ENCODE peak calls at places on chromosome 11, in five cellular contexts. One of them, this sample, is unnamed.

GRCh38 chr11:75147191-75147874 is 3.6 kb upstream of the SLCO2B1 start:
- DNase-seq in bronchial epithelial cell: no peak
- DNase-seq in AG10803: no peak
- DNase-seq in fibroblast of the aortic adventitia: no peak
- DNase-seq in HCT116: no peak
- DNase-seq in this sample: no peak

GRCh38 chr11:75867778-75868374 is 52.9 kb downstream of the UVRAG start:
- DNase-seq in AG10803: peak
- DNase-seq in bronchial epithelial cell: peak
- DNase-seq in HCT116: peak
- DNase-seq in fibroblast of the aortic adventitia: peak
- DNase-seq in this sample: no peak

GRCh38 chr11:75523189-75523588 is 2.6 kb downstream of the GDPD5 start:
- DNase-seq in fibroblast of the aortic adventitia: no peak
- DNase-seq in HCT116: no peak
- DNase-seq in AG10803: no peak
- DNase-seq in bronchial epithelial cell: no peak
- DNase-seq in this sample: no peak

GRCh38 chr11:78350646-78351165 is 66.9 kb downstream of the GAB2 start:
- DNase-seq in fibroblast of the aortic adventitia: peak
- DNase-seq in HCT116: no peak
- DNase-seq in bronchial epithelial cell: no peak
- DNase-seq in AG10803: peak
- DNase-seq in this sample: no peak

GRCh38 chr11:63616953-63617352 is 2.7 kb upstream of the PLAAT3 start:
- DNase-seq in fibroblast of the aortic adventitia: no peak
- DNase-seq in HCT116: no peak
- DNase-seq in AG10803: no peak
- DNase-seq in bronchial epithelial cell: no peak
- DNase-seq in this sample: no peak

GRCh38 chr11:128498846-128499245 is 88.5 kb downstream of the ETS1 start:
- DNase-seq in AG10803: peak
- DNase-seq in fibroblast of the aortic adventitia: no peak
- DNase-seq in bronchial epithelial cell: no peak
- DNase-seq in HCT116: no peak
- DNase-seq in this sample: no peak

GRCh38 chr11:71279916-71280645 is 27.7 kb upstream of the SHANK2 start:
- DNase-seq in fibroblast of the aortic adventitia: no peak
- DNase-seq in HCT116: no peak
- DNase-seq in AG10803: no peak
- DNase-seq in bronchial epithelial cell: no peak
- DNase-seq in this sample: no peak

GRCh38 chr11:92941676-92942571 is 27.5 kb upstream of the MTNR1B start:
- DNase-seq in HCT116: peak
- DNase-seq in fibroblast of the aortic adventitia: peak
- DNase-seq in bronchial epithelial cell: peak
- DNase-seq in AG10803: peak
- DNase-seq in this sample: no peak

GRCh38 chr11:118927554-118928107 is 1.9 kb upstream of the BCL9L start:
- DNase-seq in AG10803: no peak
- DNase-seq in HCT116: no peak
- DNase-seq in fibroblast of the aortic adventitia: no peak
- DNase-seq in bronchial epithelial cell: no peak
- DNase-seq in this sample: no peak

GRCh38 chr11:122189259-122189658 is 73.2 kb upstream of the BLID start:
- DNase-seq in fibroblast of the aortic adventitia: peak
- DNase-seq in HCT116: peak
- DNase-seq in bronchial epithelial cell: peak
- DNase-seq in AG10803: peak
- DNase-seq in this sample: no peak

GRCh38 chr11:62217191-62217748 is 8.8 kb downstream of the SCGB2A1 start:
- DNase-seq in fibroblast of the aortic adventitia: peak
- DNase-seq in bronchial epithelial cell: no peak
- DNase-seq in HCT116: no peak
- DNase-seq in AG10803: no peak
- DNase-seq in this sample: no peak

GRCh38 chr11:29022676-29023075 is 914.5 kb downstream of the METTL15 start:
- DNase-seq in AG10803: peak
- DNase-seq in fibroblast of the aortic adventitia: peak
- DNase-seq in HCT116: no peak
- DNase-seq in bronchial epithelial cell: peak
- DNase-seq in this sample: no peak

GRCh38 chr11:134762248-134763029 is 350.4 kb upstream of the B3GAT1 start:
- DNase-seq in fibroblast of the aortic adventitia: no peak
- DNase-seq in AG10803: peak
- DNase-seq in bronchial epithelial cell: no peak
- DNase-seq in HCT116: no peak
- DNase-seq in this sample: no peak

GRCh38 chr11:66333896-66334604 is 2.2 kb downstream of the RIN1 start:
- DNase-seq in fibroblast of the aortic adventitia: no peak
- DNase-seq in HCT116: no peak
- DNase-seq in bronchial epithelial cell: no peak
- DNase-seq in AG10803: no peak
- DNase-seq in this sample: no peak

GRCh38 chr11:66337103-66337899 is 1.1 kb upstream of the RIN1 start:
- DNase-seq in bronchial epithelial cell: no peak
- DNase-seq in fibroblast of the aortic adventitia: no peak
- DNase-seq in AG10803: no peak
- DNase-seq in HCT116: no peak
- DNase-seq in this sample: no peak

GRCh38 chr11:66336234-66337102 is at the start of gene RIN1:
- DNase-seq in bronchial epithelial cell: peak
- DNase-seq in fibroblast of the aortic adventitia: peak
- DNase-seq in AG10803: peak
- DNase-seq in HCT116: peak
- DNase-seq in this sample: peak

GRCh38 chr11:66334605-66335442 is 1.4 kb downstream of the RIN1 start:
- DNase-seq in HCT116: no peak
- DNase-seq in fibroblast of the aortic adventitia: no peak
- DNase-seq in bronchial epithelial cell: no peak
- DNase-seq in AG10803: no peak
- DNase-seq in this sample: no peak

GRCh38 chr11:66335531-66336233 is 552 bp downstream of the RIN1 start:
- DNase-seq in fibroblast of the aortic adventitia: peak
- DNase-seq in bronchial epithelial cell: peak
- DNase-seq in HCT116: no peak
- DNase-seq in AG10803: peak
- DNase-seq in this sample: no peak
- H3K4me3 ChIP-seq in fibroblast of the aortic adventitia: peak
- H3K4me3 ChIP-seq in bronchial epithelial cell: peak
- H3K4me3 ChIP-seq in HCT116: peak
- H3K4me3 ChIP-seq in AG10803: peak
- H3K4me3 ChIP-seq in this sample: no peak

DNA sequence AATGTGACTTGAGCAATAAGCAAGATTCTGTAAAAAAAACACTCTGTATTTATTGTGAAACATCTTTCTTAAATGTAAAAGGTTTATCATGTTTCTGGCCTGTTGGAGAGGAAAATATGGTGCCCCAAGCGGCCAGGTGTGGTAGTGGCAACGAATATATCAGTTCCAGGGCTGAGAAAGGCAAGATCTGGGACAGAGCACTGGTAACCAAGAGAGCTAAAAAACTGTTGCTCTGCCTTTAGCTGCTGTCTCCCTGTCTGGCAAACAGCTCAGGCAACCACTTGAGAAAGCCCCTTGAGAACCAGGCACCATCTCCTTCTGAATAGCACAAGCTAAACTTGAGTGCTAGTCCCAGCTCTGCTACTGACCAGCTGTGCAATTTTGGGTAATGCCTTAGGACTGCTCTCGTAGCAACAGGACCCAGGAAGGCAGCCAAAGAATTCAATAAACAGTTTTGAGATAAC is 129.9 kb downstream of the KCNC1 start:
- DNase-seq in HCT116: no peak
- DNase-seq in AG10803: no peak
- DNase-seq in bronchial epithelial cell: peak
- DNase-seq in fibroblast of the aortic adventitia: no peak
- DNase-seq in this sample: no peak
- TF ChIP-seq CTCF in HCT116: peak
- TF ChIP-seq CTCF in AG10803: peak
- TF ChIP-seq CTCF in bronchial epithelial cell: peak
- TF ChIP-seq CTCF in fibroblast of the aortic adventitia: peak
- TF ChIP-seq CTCF in this sample: peak

GRCh38 chr11:35617316-35617686 is 959 bp upstream of the FJX1 start:
- DNase-seq in AG10803: no peak
- DNase-seq in fibroblast of the aortic adventitia: no peak
- DNase-seq in HCT116: no peak
- DNase-seq in bronchial epithelial cell: no peak
- DNase-seq in this sample: no peak

GRCh38 chr11:35617687-35618496 is at the start of gene FJX1:
- DNase-seq in bronchial epithelial cell: peak
- DNase-seq in AG10803: peak
- DNase-seq in fibroblast of the aortic adventitia: peak
- DNase-seq in HCT116: no peak
- DNase-seq in this sample: no peak

GRCh38 chr11:35619754-35620640 is 1.7 kb downstream of the FJX1 start:
- DNase-seq in HCT116: no peak
- DNase-seq in bronchial epithelial cell: peak
- DNase-seq in fibroblast of the aortic adventitia: no peak
- DNase-seq in AG10803: no peak
- DNase-seq in this sample: no peak

GRCh38 chr11:35618497-35619029 is 303 bp downstream of the FJX1 start:
- DNase-seq in fibroblast of the aortic adventitia: no peak
- DNase-seq in bronchial epithelial cell: peak
- DNase-seq in AG10803: no peak
- DNase-seq in HCT116: no peak
- DNase-seq in this sample: no peak

DNA sequence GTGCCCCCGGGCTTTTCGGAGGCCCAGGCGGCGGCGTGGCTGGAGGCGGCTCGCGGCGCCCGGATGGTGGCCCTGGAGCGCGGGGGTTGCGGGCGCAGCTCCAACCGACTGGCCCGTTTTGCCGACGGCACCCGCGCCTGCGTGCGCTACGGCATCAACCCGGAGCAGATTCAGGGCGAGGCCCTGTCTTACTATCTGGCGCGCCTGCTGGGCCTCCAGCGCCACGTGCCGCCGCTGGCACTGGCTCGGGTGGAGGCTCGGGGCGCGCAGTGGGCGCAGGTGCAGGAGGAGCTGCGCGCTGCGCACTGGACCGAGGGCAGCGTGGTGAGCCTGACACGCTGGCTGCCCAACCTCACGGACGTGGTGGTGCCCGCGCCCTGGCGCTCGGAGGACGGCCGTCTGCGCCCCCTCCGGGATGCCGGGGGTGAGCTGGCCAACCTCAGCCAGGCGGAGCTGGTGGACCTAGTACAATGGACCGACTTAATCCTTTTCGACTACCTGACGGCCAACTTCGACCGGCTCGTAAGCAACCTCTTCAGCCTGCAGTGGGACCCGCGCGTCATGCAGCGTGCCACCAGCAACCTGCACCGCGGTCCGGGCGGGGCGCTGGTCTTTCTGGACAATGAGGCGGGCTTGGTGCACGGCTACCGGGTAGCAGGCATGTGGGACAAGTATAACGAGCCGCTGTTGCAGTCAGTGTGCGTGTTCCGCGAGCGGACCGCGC is 932 bp downstream of the FJX1 start:
- DNase-seq in AG10803: peak
- DNase-seq in fibroblast of the aortic adventitia: no peak
- DNase-seq in bronchial epithelial cell: peak
- DNase-seq in HCT116: no peak
- DNase-seq in this sample: no peak
- H3K4me3 ChIP-seq in AG10803: peak
- H3K4me3 ChIP-seq in fibroblast of the aortic adventitia: peak
- H3K4me3 ChIP-seq in bronchial epithelial cell: peak
- H3K4me3 ChIP-seq in HCT116: peak
- H3K4me3 ChIP-seq in this sample: peak

DNA sequence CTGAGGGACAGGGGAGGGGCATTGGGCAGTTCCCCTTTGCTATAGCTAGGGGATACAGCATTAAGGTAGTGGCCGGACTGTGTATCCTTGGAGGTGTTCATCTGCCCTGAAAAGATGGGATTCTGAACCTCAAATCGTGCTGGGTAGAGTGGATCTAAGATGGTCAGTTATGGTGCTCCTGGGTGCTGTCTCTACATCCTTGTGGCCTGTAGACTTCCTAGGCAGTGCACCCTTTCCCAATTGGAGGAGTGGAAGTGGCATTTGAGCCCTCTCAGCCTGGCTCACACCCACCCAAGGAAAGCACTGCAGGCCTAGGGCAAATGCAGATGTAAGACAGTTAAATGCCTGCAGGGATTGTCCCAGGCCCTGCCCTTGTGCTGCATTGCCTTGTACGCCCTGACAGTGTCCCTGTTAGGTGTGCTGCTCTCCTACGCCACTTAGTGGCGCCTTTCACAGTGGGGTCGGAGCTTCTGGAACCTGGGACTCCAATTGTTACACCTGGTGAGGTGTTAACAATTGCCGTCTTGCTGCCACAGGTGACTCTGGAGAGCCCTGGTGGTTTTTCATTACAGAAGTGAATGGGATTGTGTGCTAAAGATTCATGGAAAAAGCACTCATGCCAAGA is 35.0 kb downstream of the PPFIBP2 start:
- DNase-seq in HCT116: peak
- DNase-seq in AG10803: no peak
- DNase-seq in bronchial epithelial cell: no peak
- DNase-seq in fibroblast of the aortic adventitia: no peak
- DNase-seq in this sample: no peak
- TF ChIP-seq CTCF in HCT116: peak
- TF ChIP-seq CTCF in AG10803: no peak
- TF ChIP-seq CTCF in bronchial epithelial cell: peak
- TF ChIP-seq CTCF in fibroblast of the aortic adventitia: no peak
- TF ChIP-seq CTCF in this sample: peak

GRCh38 chr11:18168372-18168771 is 4.3 kb upstream of the MRGPRX4 start:
- DNase-seq in HCT116: no peak
- DNase-seq in AG10803: no peak
- DNase-seq in bronchial epithelial cell: peak
- DNase-seq in fibroblast of the aortic adventitia: no peak
- DNase-seq in this sample: no peak
- H3K4me3 ChIP-seq in HCT116: no peak
- H3K4me3 ChIP-seq in AG10803: no peak
- H3K4me3 ChIP-seq in bronchial epithelial cell: no peak
- H3K4me3 ChIP-seq in fibroblast of the aortic adventitia: no peak
- H3K4me3 ChIP-seq in this sample: no peak

DNA sequence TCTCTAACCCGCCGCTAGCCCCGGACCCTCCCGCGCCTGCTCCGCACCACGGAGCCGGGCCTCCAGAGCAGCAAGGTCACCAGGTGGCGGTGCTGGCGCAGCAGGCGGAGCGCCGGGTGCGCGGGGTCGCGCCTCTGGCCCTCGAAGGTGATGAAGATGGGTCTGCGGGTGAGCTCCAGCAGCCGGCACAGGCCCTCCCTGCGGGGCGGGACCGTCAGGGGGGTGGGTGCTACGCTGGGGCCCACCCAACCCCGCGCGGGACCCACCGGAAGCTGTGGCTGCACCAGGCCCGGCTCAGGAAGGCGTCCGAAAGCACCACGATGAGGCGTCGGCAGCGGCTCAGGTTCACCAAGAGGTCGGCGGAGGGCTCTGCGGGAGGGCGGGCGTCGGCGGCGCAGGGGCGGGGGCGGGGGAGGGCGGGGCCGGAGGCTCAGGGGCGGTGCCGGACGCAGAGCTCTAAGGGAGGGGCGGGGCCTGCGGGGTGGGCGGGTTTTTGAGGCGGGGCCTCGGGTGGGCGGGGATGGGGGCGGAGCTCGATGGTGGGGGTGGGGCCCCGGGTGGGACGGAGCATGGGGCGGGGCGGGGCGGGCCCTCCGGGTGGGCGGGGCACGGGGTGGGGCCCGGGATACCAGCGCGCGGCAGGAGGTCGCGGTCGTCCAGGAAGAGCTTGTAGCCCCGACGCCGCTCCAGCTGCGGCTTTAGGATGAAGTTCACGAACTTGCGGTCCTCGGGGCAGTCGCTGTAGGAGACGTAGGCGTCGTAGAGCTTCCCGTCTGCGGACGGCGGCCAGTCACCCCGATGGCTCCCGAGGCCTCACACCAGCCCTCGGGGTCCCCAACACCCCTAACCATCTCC is 7.8 kb downstream of the SIGIRR start:
- DNase-seq in HCT116: peak
- DNase-seq in AG10803: peak
- DNase-seq in fibroblast of the aortic adventitia: peak
- DNase-seq in bronchial epithelial cell: peak
- DNase-seq in this sample: peak
- TF ChIP-seq CTCF in HCT116: no peak
- TF ChIP-seq CTCF in AG10803: no peak
- TF ChIP-seq CTCF in fibroblast of the aortic adventitia: no peak
- TF ChIP-seq CTCF in bronchial epithelial cell: peak
- TF ChIP-seq CTCF in this sample: peak

This sample was measured in GM12864.